ENCODE peak calls at places on chromosomes 1 and 21, in nine cellular contexts. S, D, Q, H, P, X, Y, I and L are unnamed samples. For H3K9me3, the result is how much of the 10 kb centered on the place peaks cover.

GRCh38 chr1:189962171-189962570 is 515.5 kb downstream of the BRINP3 start:
- DNase-seq in I (no peak), Q (no peak), D (no peak), X (no peak), Y (no peak), P (no peak), H (no peak), S (no peak), L (no peak)

GRCh38 chr1:151680391-151680790 is 36.2 kb downstream of the CELF3 start:
- DNase-seq in I (no peak), S (no peak), Q (no peak), X (no peak), Y (no peak), H (no peak), D (peak), P (no peak), L (no peak)

GRCh38 chr1:53587252-53587992 is 128.2 kb downstream of the DMRTB1 start:
- DNase-seq in S (no peak), Q (peak), X (peak), D (no peak), I (no peak), Y (no peak), H (peak), P (no peak), L (no peak)

GRCh38 chr1:31769720-31770390 is 5.7 kb upstream of the ADGRB2 start:
- DNase-seq in X (no peak), Q (peak), I (no peak), S (no peak), P (peak), H (no peak), Y (peak), D (no peak), L (no peak)

GRCh38 chr21:15908187-15908586 is 178.4 kb downstream of the USP25 start:
- DNase-seq in I (no peak), Q (no peak), H (no peak), X (no peak), Y (no peak), D (no peak), P (no peak), S (no peak), L (no peak)

GRCh38 chr1:2821373-2821955 is 20.0 kb upstream of the TTC34 start:
- DNase-seq in P (no peak), X (no peak), D (no peak), Y (no peak), Q (no peak), I (no peak), S (no peak), H (no peak), L (no peak)

GRCh38 chr1:38727629-38728175 is 131.9 kb downstream of the RRAGC start:
- DNase-seq in P (no peak), I (no peak), S (no peak), D (no peak), Q (no peak), H (no peak), Y (no peak), X (no peak), L (no peak)

GRCh38 chr21:42016364-42016985 is 6.3 kb upstream of the ZBTB21 start:
- DNase-seq in Y (no peak), D (no peak), Q (no peak), H (no peak), P (no peak), I (no peak), S (no peak), X (peak), L (no peak)

GRCh38 chr21:33377221-33377620 is 26.0 kb upstream of the IFNGR2 start:
- DNase-seq in Q (no peak), X (peak), Y (no peak), H (no peak), S (no peak), P (no peak), D (no peak), I (no peak), L (no peak)

GRCh38 chr1:153790996-153791855 is 16.0 kb downstream of the SLC27A3 start:
- DNase-seq in P (no peak), H (peak), S (no peak), X (no peak), D (no peak), I (no peak), Q (no peak), Y (no peak), L (peak)

GRCh38 chr21:37582613-37583012 is 216.0 kb downstream of the DYRK1A start:
- DNase-seq in X (no peak), Y (no peak), D (peak), P (peak), S (peak), H (no peak), I (peak), Q (no peak), L (no peak)

GRCh38 chr1:66758247-66758755 is 6.0 kb downstream of the DYNLT5 start:
- DNase-seq in Y (no peak), D (no peak), Q (no peak), P (no peak), X (no peak), I (peak), H (no peak), S (no peak), L (no peak)

GRCh38 chr1:248696261-248696660 is 6.3 kb downstream of the OR14I1 start:
- DNase-seq in D (peak), P (no peak), Y (no peak), Q (peak), S (peak), I (no peak), X (no peak), H (peak), L (no peak)

GRCh38 chr1:153420306-153420705 is 4.0 kb downstream of the S100A7A start:
- DNase-seq in Y (no peak), I (no peak), S (no peak), H (no peak), X (no peak), Q (no peak), D (no peak), P (no peak), L (no peak)

GRCh38 chr21:41611966-41612606 is 104.1 kb upstream of the TMPRSS2 start:
- DNase-seq in S (no peak), P (peak), I (no peak), H (peak), D (peak), X (no peak), Q (peak), Y (no peak), L (no peak)

GRCh38 chr1:150151291-150152181 is 1.8 kb downstream of the PLEKHO1 start:
- DNase-seq in S (no peak), H (peak), I (no peak), D (no peak), P (no peak), Y (peak), X (no peak), Q (peak), L (peak)

GRCh38 chr1:117605811-117606607 is at the start of gene TENT5C:
- DNase-seq in Y (peak), D (peak), S (peak), X (peak), P (peak), Q (peak), H (peak), I (peak), L (peak)

GRCh38 chr1:109565241-109565640 is 16.8 kb downstream of the GNAI3 start:
- DNase-seq in Q (no peak), P (no peak), I (no peak), X (no peak), Y (no peak), S (no peak), D (no peak), H (no peak), L (no peak)

GRCh38 chr1:206127336-206127735 is 10.1 kb upstream of the AVPR1B start:
- DNase-seq in S (no peak), Y (no peak), X (no peak), H (no peak), P (no peak), Q (no peak), I (no peak), D (no peak), L (no peak)
- H3K9me3 ChIP-seq in S (under half), Y (under half), X (under half), H (under half), P (under half), Q (under half), I (under half), D (under half), L (under half)

GRCh38 chr1:195193134-195193533 is 1415.1 kb downstream of the KCNT2 start:
- DNase-seq in I (no peak), S (no peak), H (no peak), X (no peak), D (no peak), Y (no peak), P (no peak), Q (no peak), L (no peak)
- H3K27ac ChIP-seq in I (no peak), S (no peak), H (no peak), X (no peak), D (no peak), Y (no peak), P (no peak), Q (no peak), L (no peak)

DNA sequence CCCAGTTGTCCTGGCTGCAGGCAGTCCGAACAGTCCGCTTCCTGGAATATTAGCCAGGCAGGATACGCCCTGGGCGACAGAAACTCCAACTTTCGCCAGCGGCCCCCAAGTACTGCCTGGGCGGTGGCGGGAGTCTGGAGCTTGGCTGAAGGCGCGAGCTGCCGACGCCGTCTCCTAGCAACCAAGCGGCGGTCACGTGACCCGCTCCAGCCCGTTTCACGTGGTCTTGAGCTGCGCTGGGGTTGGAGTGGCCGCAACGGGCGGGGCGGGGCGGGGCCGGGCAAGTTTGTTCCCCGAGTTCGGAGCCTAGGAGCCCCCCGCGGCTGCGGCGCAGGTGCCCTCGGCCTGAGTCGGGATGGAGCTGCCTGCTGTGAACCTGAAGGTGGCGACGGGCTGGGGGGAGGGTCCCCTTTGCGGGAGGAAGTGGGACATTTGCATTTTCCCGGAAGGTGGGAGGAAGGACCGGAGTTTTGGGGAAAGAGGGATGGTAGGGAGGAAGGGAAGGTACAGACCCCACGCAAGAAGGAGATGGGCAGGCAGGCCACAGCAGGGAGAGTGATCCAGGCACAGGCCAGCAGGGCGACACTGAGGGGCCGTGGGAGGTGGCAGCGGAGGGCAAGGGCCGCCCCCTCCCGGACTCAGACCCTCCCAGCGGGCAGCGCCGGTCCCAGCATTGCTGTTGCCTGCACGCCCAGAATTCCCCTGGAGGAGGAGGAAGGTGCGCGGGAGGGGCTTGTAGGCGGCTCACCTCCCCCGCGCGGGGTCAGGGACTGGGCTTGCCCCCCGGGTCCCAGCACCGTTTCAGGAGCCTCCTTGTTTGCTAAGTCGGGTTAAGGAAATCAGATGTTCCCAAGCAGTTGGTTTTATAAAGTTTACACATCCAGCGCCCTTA is at the start of gene AGTRAP:
- DNase-seq in P (peak), Q (peak), H (peak), X (peak), I (peak), D (peak), Y (peak), S (peak), L (peak)
- TF ChIP-seq POLR2A in P (peak), Q (no peak), H (no peak), X (peak), I (no peak), D (peak), Y (peak), S (no peak), L (no peak)

GRCh38 chr1:179709841-179710329 is 33.2 kb upstream of the FAM163A start:
- DNase-seq in Y (peak), P (peak), X (no peak), I (peak), H (no peak), Q (no peak), S (no peak), D (no peak), L (no peak)

GRCh38 chr1:179714159-179714558 is 28.9 kb upstream of the FAM163A start:
- DNase-seq in I (no peak), Y (no peak), Q (no peak), S (no peak), D (no peak), X (no peak), H (no peak), P (no peak), L (no peak)

GRCh38 chr1:179719272-179719671 is 23.8 kb upstream of the FAM163A start:
- DNase-seq in H (no peak), Y (no peak), Q (no peak), S (no peak), P (no peak), I (no peak), D (no peak), X (no peak), L (no peak)

GRCh38 chr1:179714623-179715022 is 28.5 kb upstream of the FAM163A start:
- DNase-seq in D (no peak), I (no peak), H (no peak), P (no peak), S (no peak), Y (no peak), Q (no peak), X (no peak), L (no peak)
- H3K9me3 ChIP-seq in D (under half), I (under half), H (under half), P (under half), S (under half), Y (under half), Q (half or more), X (under half), L (under half)

GRCh38 chr1:114015075-114015474 is 35.8 kb downstream of the OLFML3 start:
- DNase-seq in H (no peak), X (no peak), D (peak), S (no peak), Y (no peak), Q (no peak), I (no peak), P (no peak), L (no peak)
- H3K27ac ChIP-seq in H (no peak), X (no peak), D (peak), S (no peak), Y (no peak), Q (no peak), I (no peak), P (no peak), L (no peak)